ENCODE peak calls at places on chromosomes 7 and 10, in nine cellular contexts. B is stimulated activated CD8-positive, alpha-beta memory T cell treated with anti-CD3 and anti-CD28 coated beads, Interleukin-7, amount 100 ng/mL, for 48 hours; V is GM12892; Y is heart right ventricle; D is T-cell; M is HEK293T; X is AG10803; I is HuH-7.5; C is activated gamma-delta T cell. Z is an unnamed sample.

GRCh38 chr10:3749597-3750351 is 35.2 kb downstream of the KLF6 start:
- DNase-seq in M (peak), V (no peak), C (no peak), X (peak), B (no peak), Y (peak), I (no peak), D (no peak), Z (no peak)

GRCh38 chr10:49571419-49571818 is 32.5 kb upstream of the ERCC6 start:
- DNase-seq in M (no peak), B (no peak), Y (no peak), C (no peak), X (no peak), V (no peak), I (no peak), D (no peak), Z (no peak)

GRCh38 chr10:53675201-53675600 is 902.6 kb upstream of the MBL2 start:
- DNase-seq in B (no peak), X (no peak), C (no peak), V (no peak), M (no peak), Y (no peak), I (no peak), D (no peak), Z (no peak)

GRCh38 chr7:81603-82342 is 110.6 kb upstream of the FAM20C start:
- DNase-seq in D (no peak), C (no peak), X (no peak), I (peak), V (no peak), Y (no peak), B (no peak), M (no peak), Z (no peak)

GRCh38 chr7:17983238-17984088 is 43.2 kb upstream of the SNX13 start:
- DNase-seq in C (no peak), D (no peak), I (no peak), Y (no peak), V (no peak), M (no peak), X (no peak), B (no peak), Z (no peak)

GRCh38 chr10:132408823-132409666 is 12.0 kb downstream of the PWWP2B start:
- DNase-seq in V (no peak), M (no peak), D (no peak), C (no peak), I (no peak), X (no peak), Y (no peak), B (no peak), Z (peak)

GRCh38 chr7:2037805-2038635 is 194.7 kb downstream of the MAD1L1 start:
- DNase-seq in I (no peak), M (no peak), X (peak), C (no peak), D (no peak), Y (peak), V (no peak), B (no peak), Z (peak)

GRCh38 chr7:98360221-98361124 is 40.4 kb downstream of the BAIAP2L1 start:
- DNase-seq in M (no peak), D (no peak), C (no peak), Y (no peak), V (no peak), B (no peak), I (peak), X (no peak), Z (no peak)

GRCh38 chr10:97736403-97736901 is 476 bp upstream of the ZFYVE27 start:
- DNase-seq in V (no peak), C (no peak), X (no peak), M (no peak), Y (no peak), I (no peak), B (no peak), D (no peak), Z (no peak)

GRCh38 chr10:106078796-106079576 is 1085.5 kb downstream of the SORCS1 start:
- DNase-seq in X (peak), D (no peak), Y (no peak), C (no peak), M (no peak), I (no peak), V (no peak), B (no peak), Z (no peak)

GRCh38 chr10:125772112-125772863 is 3.3 kb downstream of the MMP21 start:
- DNase-seq in I (no peak), Y (no peak), V (no peak), B (no peak), M (no peak), D (no peak), X (no peak), C (no peak), Z (no peak)

GRCh38 chr10:52801951-52802350 is 29.4 kb upstream of the MBL2 start:
- DNase-seq in Y (no peak), B (no peak), C (no peak), I (no peak), M (no peak), V (no peak), X (no peak), D (no peak), Z (no peak)

GRCh38 chr10:48343871-48344598 is 37.6 kb downstream of the MAPK8 start:
- DNase-seq in I (no peak), M (no peak), Y (no peak), B (no peak), C (no peak), V (no peak), D (no peak), X (peak), Z (no peak)